ENCODE peak calls at places on chromosome 14, in nine cellular contexts. L is WTC11, D is GM20000, F is A673, U is lower leg skin, S is ovary, C is AG10803, Q is right lobe of liver, I is progenitor cell of endocrine pancreas. H is an unnamed sample.

GRCh38 chr14:94138256-94138655 is 8.9 kb upstream of the IFI27L2 start:
- DNase-seq in L (no peak), D (no peak), F (no peak), U (peak), S (no peak), C (no peak), Q (no peak), I (no peak), H (no peak)

GRCh38 chr14:50501642-50502041 is 30.7 kb downstream of the MAP4K5 start:
- DNase-seq in L (no peak), D (no peak), F (no peak), U (no peak), S (no peak), C (peak), Q (no peak), I (no peak), H (no peak)

GRCh38 chr14:28059254-28059653 is 707.3 kb upstream of the FOXG1 start:
- DNase-seq in L (no peak), D (no peak), F (no peak), U (no peak), S (no peak), C (no peak), Q (no peak), I (no peak), H (no peak)

GRCh38 chr14:28867571-28867970 is 101.0 kb downstream of the FOXG1 start:
- DNase-seq in L (no peak), D (no peak), F (no peak), U (no peak), S (no peak), C (no peak), Q (no peak), I (no peak), H (no peak)

GRCh38 chr14:73663548-73664212 is 18.9 kb downstream of the DNAL1 start:
- DNase-seq in L (no peak), D (no peak), F (no peak), U (no peak), S (no peak), C (no peak), Q (no peak), I (no peak), H (no peak)

GRCh38 chr14:105450864-105451720 is 23.5 kb upstream of the CRIP2 start:
- DNase-seq in L (no peak), D (no peak), F (no peak), U (no peak), S (peak), C (no peak), Q (peak), I (no peak), H (no peak)

GRCh38 chr14:51540364-51540763 is 111.3 kb upstream of the FRMD6 start:
- DNase-seq in L (no peak), D (no peak), F (no peak), U (no peak), S (no peak), C (peak), Q (no peak), I (no peak), H (no peak)

GRCh38 chr14:105659935-105660527 is 133.6 kb downstream of the TMEM121 start:
- DNase-seq in L (no peak), D (no peak), F (no peak), U (no peak), S (no peak), C (no peak), Q (no peak), I (no peak), H (no peak)

GRCh38 chr14:70601162-70601561 is 707 bp upstream of the MED6 start:
- DNase-seq in L (no peak), D (no peak), F (peak), U (no peak), S (no peak), C (peak), Q (no peak), I (no peak), H (no peak)

GRCh38 chr14:39229222-39229543 is 4.5 kb upstream of the MIA2 start:
- DNase-seq in L (no peak), D (peak), F (no peak), U (no peak), S (no peak), C (peak), Q (no peak), I (no peak), H (no peak)

GRCh38 chr14:49861923-49862673 is 9.5 kb upstream of the NEMF start:
- DNase-seq in L (peak), D (peak), F (peak), U (peak), S (peak), C (peak), Q (peak), I (peak), H (no peak)

GRCh38 chr14:53054457-53054856 is 98.7 kb downstream of the DDHD1 start:
- DNase-seq in L (no peak), D (no peak), F (no peak), U (no peak), S (no peak), C (peak), Q (no peak), I (no peak), H (no peak)

GRCh38 chr14:30034049-30034635 is 106.5 kb upstream of the PRKD1 start:
- DNase-seq in L (no peak), D (no peak), F (no peak), U (no peak), S (no peak), C (peak), Q (no peak), I (no peak), H (no peak)

GRCh38 chr14:99944241-99944651 is 121.0 kb upstream of the EVL start:
- DNase-seq in L (no peak), D (no peak), F (no peak), U (no peak), S (no peak), C (no peak), Q (peak), I (no peak), H (no peak)

GRCh38 chr14:103871596-103872480 is 24.5 kb upstream of the PPP1R13B start:
- DNase-seq in L (peak), D (peak), F (no peak), U (no peak), S (no peak), C (no peak), Q (peak), I (peak), H (no peak)

GRCh38 chr14:99946652-99947489 is 118.4 kb upstream of the EVL start:
- DNase-seq in L (peak), D (peak), F (peak), U (no peak), S (peak), C (no peak), Q (no peak), I (peak), H (peak)

GRCh38 chr14:30958555-30959407 is 66.7 kb upstream of the AP4S1 start:
- DNase-seq in L (no peak), D (peak), F (no peak), U (no peak), S (no peak), C (no peak), Q (no peak), I (no peak), H (no peak)

GRCh38 chr14:35730871-35731270 is 78.2 kb downstream of the RALGAPA1 start:
- DNase-seq in L (no peak), D (no peak), F (no peak), U (no peak), S (no peak), C (no peak), Q (no peak), I (no peak), H (no peak)

GRCh38 chr14:95200404-95200803 is 43.1 kb upstream of the DICER1 start:
- DNase-seq in L (no peak), D (no peak), F (no peak), U (no peak), S (no peak), C (no peak), Q (no peak), I (no peak), H (peak)

GRCh38 chr14:96206461-96206860 is 1.8 kb downstream of the BDKRB2 start:
- DNase-seq in L (no peak), D (no peak), F (peak), U (no peak), S (no peak), C (no peak), Q (no peak), I (no peak), H (no peak)

GRCh38 chr14:33342299-33342974 is 403.8 kb downstream of the NPAS3 start:
- DNase-seq in L (no peak), D (no peak), F (no peak), U (no peak), S (no peak), C (no peak), Q (no peak), I (no peak), H (no peak)

GRCh38 chr14:89508863-89509262 is 91.8 kb upstream of the FOXN3 start:
- DNase-seq in L (no peak), D (no peak), F (no peak), U (no peak), S (no peak), C (no peak), Q (no peak), I (no peak), H (no peak)

GRCh38 chr14:75800792-75801191 is 139.7 kb downstream of the TTLL5 start:
- DNase-seq in L (peak), D (no peak), F (no peak), U (no peak), S (no peak), C (no peak), Q (no peak), I (no peak), H (no peak)
- TF ChIP-seq CTCF in L (peak), D (no peak), F (peak), U (no peak), S (no peak), C (no peak), Q (no peak), I (no peak), H (no peak)

GRCh38 chr14:69260979-69261605 is 1.1 kb downstream of the GALNT16 start:
- DNase-seq in L (peak), D (peak), F (no peak), U (peak), S (no peak), C (no peak), Q (peak), I (peak), H (peak)
- TF ChIP-seq CTCF in L (peak), D (peak), F (peak), U (no peak), S (peak), C (peak), Q (peak), I (peak), H (peak)

GRCh38 chr14:61642246-61642982 is 52.9 kb upstream of the HIF1A start:
- DNase-seq in L (no peak), D (no peak), F (no peak), U (no peak), S (no peak), C (peak), Q (no peak), I (no peak), H (no peak)

GRCh38 chr14:61638595-61639391 is 56.5 kb upstream of the HIF1A start:
- DNase-seq in L (no peak), D (no peak), F (no peak), U (no peak), S (no peak), C (no peak), Q (no peak), I (no peak), H (no peak)

GRCh38 chr14:61640158-61640833 is 55.0 kb upstream of the HIF1A start:
- DNase-seq in L (no peak), D (no peak), F (no peak), U (no peak), S (no peak), C (no peak), Q (no peak), I (no peak), H (no peak)

GRCh38 chr14:61643546-61643945 is 51.8 kb upstream of the HIF1A start:
- DNase-seq in L (no peak), D (no peak), F (no peak), U (no peak), S (no peak), C (peak), Q (no peak), I (no peak), H (no peak)

DNA sequence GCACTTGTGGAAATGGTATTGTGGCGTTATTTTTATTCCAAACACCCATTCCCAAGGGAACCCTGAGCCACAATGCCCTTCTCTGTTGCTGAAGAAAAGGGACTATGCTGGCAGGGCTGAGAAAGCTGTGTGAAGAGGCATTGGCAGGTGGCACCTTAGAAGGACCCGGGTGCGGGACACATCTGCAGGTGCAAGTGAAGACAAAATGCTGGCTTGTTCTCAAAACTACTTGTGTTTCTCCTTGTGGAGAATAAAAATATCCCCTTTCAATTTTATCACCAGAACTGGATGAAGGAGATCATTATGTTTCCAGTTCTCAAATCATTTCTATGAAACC is 54.5 kb upstream of the HIF1A start:
- DNase-seq in L (no peak), D (no peak), F (no peak), U (no peak), S (no peak), C (no peak), Q (no peak), I (no peak), H (no peak)
- TF ChIP-seq CTCF in L (no peak), D (no peak), F (no peak), U (no peak), S (no peak), C (no peak), Q (no peak), I (no peak), H (no peak)

GRCh38 chr14:59630281-59630963 is 53.8 kb upstream of the CCDC175 start:
- DNase-seq in L (peak), D (no peak), F (peak), U (no peak), S (no peak), C (no peak), Q (peak), I (peak), H (no peak)

GRCh38 chr14:59629384-59630158 is 53.0 kb upstream of the CCDC175 start:
- DNase-seq in L (no peak), D (no peak), F (no peak), U (no peak), S (no peak), C (no peak), Q (no peak), I (no peak), H (no peak)

GRCh38 chr14:59634617-59635016 is 58.0 kb upstream of the CCDC175 start:
- DNase-seq in L (no peak), D (no peak), F (no peak), U (no peak), S (no peak), C (no peak), Q (no peak), I (no peak), H (no peak)

GRCh38 chr14:59632381-59632780 is 55.8 kb upstream of the CCDC175 start:
- DNase-seq in L (peak), D (peak), F (peak), U (no peak), S (no peak), C (no peak), Q (no peak), I (no peak), H (no peak)

GRCh38 chr14:59631237-59631636 is 54.6 kb upstream of the CCDC175 start:
- DNase-seq in L (peak), D (no peak), F (peak), U (no peak), S (no peak), C (no peak), Q (no peak), I (no peak), H (no peak)
- TF ChIP-seq CTCF in L (peak), D (no peak), F (peak), U (no peak), S (no peak), C (peak), Q (no peak), I (peak), H (peak)

GRCh38 chr14:21192447-21192822 is 36.6 kb upstream of the OR5AU1 start:
- DNase-seq in L (no peak), D (no peak), F (no peak), U (no peak), S (no peak), C (no peak), Q (no peak), I (no peak), H (no peak)
- TF ChIP-seq CTCF in L (no peak), D (no peak), F (no peak), U (no peak), S (no peak), C (no peak), Q (no peak), I (no peak), H (no peak)

DNA sequence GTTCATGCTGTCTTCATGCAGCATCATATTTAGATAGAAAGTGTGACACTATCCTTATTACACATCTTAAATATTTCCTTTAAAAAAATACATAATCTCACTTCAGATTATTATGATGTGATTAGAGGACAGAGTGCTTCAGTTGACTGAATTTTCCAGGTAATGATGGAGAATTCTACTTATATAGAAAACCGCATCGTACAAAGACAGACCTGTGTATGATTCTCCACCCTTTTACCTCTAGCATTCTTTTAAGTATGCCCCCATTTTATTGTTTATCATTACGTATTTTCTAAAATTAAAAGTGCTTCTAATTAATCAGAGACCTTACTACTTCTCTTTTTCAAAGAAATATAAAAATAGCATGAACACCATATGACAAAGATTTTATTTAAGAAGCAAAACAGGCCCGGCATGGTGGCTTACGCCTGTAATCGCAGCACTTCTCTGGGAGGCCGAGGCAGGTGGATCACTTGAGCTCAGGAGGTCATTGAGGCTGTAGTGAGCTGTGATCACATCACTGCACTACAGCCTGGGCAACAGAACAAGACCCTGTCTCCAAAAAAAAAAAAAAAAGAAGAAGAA is 13.9 kb downstream of the RPS6KA5 start:
- DNase-seq in L (no peak), D (no peak), F (no peak), U (no peak), S (no peak), C (no peak), Q (no peak), I (no peak), H (no peak)
- TF ChIP-seq CTCF in L (no peak), D (no peak), F (no peak), U (no peak), S (no peak), C (no peak), Q (no peak), I (no peak), H (no peak)